ENCODE peak calls at places on chromosomes 11 and 22, in seven cellular contexts. D, T, V, F, M, B and R are unnamed samples. For H3K4me1, the result is how much of the 10 kb centered on the place peaks cover.

GRCh38 chr11:86735462-86736302 is 63.3 kb upstream of the ME3 start:
- DNase-seq in T (no peak), M (no peak), V (no peak), B (no peak), F (no peak), D (no peak), R (peak)

GRCh38 chr11:75582935-75583709 is 21.1 kb downstream of the SERPINH1 start:
- DNase-seq in B (no peak), V (no peak), D (peak), F (no peak), M (peak), T (peak), R (no peak)

GRCh38 chr11:6526411-6527135 is 29.5 kb downstream of the DNHD1 start:
- DNase-seq in M (no peak), D (no peak), B (peak), F (no peak), T (no peak), V (no peak), R (no peak)

GRCh38 chr11:35253237-35253636 is 114.3 kb downstream of the CD44 start:
- DNase-seq in D (no peak), F (no peak), M (no peak), B (no peak), V (no peak), T (no peak), R (no peak)

GRCh38 chr22:46776486-46776826 is 14.0 kb downstream of the TBC1D22A start:
- DNase-seq in D (no peak), B (no peak), V (no peak), T (no peak), M (no peak), F (no peak), R (no peak)

GRCh38 chr11:15885913-15886698 is 470.2 kb downstream of the SOX6 start:
- DNase-seq in F (no peak), M (no peak), D (no peak), B (no peak), V (no peak), T (no peak), R (no peak)

GRCh38 chr11:116078101-116078561 is 573.9 kb upstream of the CADM1 start:
- DNase-seq in B (no peak), F (peak), M (peak), V (no peak), T (peak), D (peak), R (peak)

GRCh38 chr11:7964261-7964660 is 986 bp downstream of the NLRP10 start:
- DNase-seq in F (no peak), T (no peak), D (no peak), M (no peak), B (no peak), V (no peak), R (no peak)

GRCh38 chr11:44899959-44900358 is 50.7 kb downstream of the TP53I11 start:
- DNase-seq in B (peak), V (peak), M (peak), F (peak), D (peak), T (peak), R (no peak)

GRCh38 chr22:29346659-29347058 is 31.2 kb upstream of the RASL10A start:
- DNase-seq in M (no peak), T (no peak), F (no peak), B (no peak), V (no peak), D (no peak), R (no peak)

GRCh38 chr22:50089231-50090140 is at the start of gene MOV10L1:
- DNase-seq in B (no peak), M (peak), F (no peak), D (peak), V (no peak), T (no peak), R (no peak)

GRCh38 chr11:114168691-114169090 is 109.2 kb downstream of the ZBTB16 start:
- DNase-seq in B (no peak), T (no peak), D (no peak), V (no peak), F (no peak), M (no peak), R (no peak)

GRCh38 chr22:38172489-38173155 is 9.0 kb downstream of the PLA2G6 start:
- DNase-seq in B (no peak), F (peak), D (no peak), V (no peak), M (no peak), T (no peak), R (no peak)

GRCh38 chr11:62726156-62727006 is 876 bp downstream of the HNRNPUL2 start:
- DNase-seq in M (no peak), V (no peak), T (peak), B (no peak), F (no peak), D (no peak), R (no peak)

GRCh38 chr22:19638282-19639015 is 75.9 kb upstream of the SEPTIN5 start:
- DNase-seq in D (peak), T (no peak), V (no peak), M (no peak), B (no peak), F (no peak), R (no peak)

GRCh38 chr11:70825893-70826540 is 426.4 kb downstream of the SHANK2 start:
- DNase-seq in V (no peak), D (peak), B (no peak), T (no peak), F (no peak), M (peak), R (no peak)

GRCh38 chr11:9756461-9756860 is 92.6 kb downstream of the SWAP70 start:
- DNase-seq in F (no peak), D (no peak), T (no peak), M (no peak), V (no peak), B (no peak), R (no peak)

GRCh38 chr11:87778341-87778740 is 396.9 kb downstream of the RAB38 start:
- DNase-seq in V (peak), F (no peak), B (no peak), D (no peak), M (no peak), T (no peak), R (no peak)

GRCh38 chr11:1874406-1875092 is 17.1 kb downstream of the PRR33 start:
- DNase-seq in T (no peak), D (peak), V (no peak), F (no peak), M (no peak), B (no peak), R (no peak)

GRCh38 chr22:40270748-40271373 is 75.4 kb upstream of the ADSL start:
- DNase-seq in T (no peak), D (no peak), M (no peak), B (no peak), F (no peak), V (no peak), R (no peak)

GRCh38 chr11:10208045-10208674 is 85.9 kb downstream of the SBF2 start:
- DNase-seq in D (peak), B (peak), V (peak), T (peak), M (peak), F (peak), R (peak)

GRCh38 chr22:39913886-39914285 is 13.0 kb downstream of the GRAP2 start:
- DNase-seq in T (no peak), F (no peak), D (peak), B (no peak), V (no peak), M (no peak), R (no peak)

GRCh38 chr11:35343033-35343598 is 76.2 kb downstream of the SLC1A2 start:
- DNase-seq in F (no peak), V (no peak), D (no peak), B (no peak), T (peak), M (no peak), R (no peak)

GRCh38 chr22:36021649-36022048 is 7.0 kb downstream of the RBFOX2 start:
- DNase-seq in T (no peak), B (no peak), D (no peak), F (no peak), M (no peak), V (no peak), R (no peak)

GRCh38 chr22:33000342-33001280 is 57.6 kb downstream of the SYN3 start:
- DNase-seq in M (peak), T (peak), F (peak), V (no peak), D (peak), B (no peak), R (peak)
- TF ChIP-seq REST in M (no peak), T (no peak), F (no peak), V (no peak), D (no peak), B (no peak), R (no peak)

GRCh38 chr11:67999201-67999629 is 4.7 kb downstream of the UNC93B1 start:
- DNase-seq in D (peak), T (no peak), V (no peak), B (no peak), M (no peak), F (no peak), R (no peak)

GRCh38 chr11:67997460-67997921 is 6.4 kb downstream of the UNC93B1 start:
- DNase-seq in B (no peak), M (peak), F (no peak), T (no peak), V (no peak), D (peak), R (no peak)

GRCh38 chr11:67999704-68000103 is 4.2 kb downstream of the UNC93B1 start:
- DNase-seq in T (no peak), M (no peak), F (no peak), B (no peak), D (peak), V (no peak), R (no peak)

GRCh38 chr11:67996622-67997459 is 7.1 kb downstream of the UNC93B1 start:
- DNase-seq in F (no peak), B (no peak), M (peak), V (peak), D (peak), T (peak), R (no peak)

GRCh38 chr11:67998150-67999045 is 5.5 kb downstream of the UNC93B1 start:
- DNase-seq in F (no peak), B (no peak), T (no peak), M (no peak), D (peak), V (no peak), R (no peak)
- H3K4me1 ChIP-seq in F (under half), B (under half), T (under half), M (under half), D (under half), V (under half), R (under half)

DNA sequence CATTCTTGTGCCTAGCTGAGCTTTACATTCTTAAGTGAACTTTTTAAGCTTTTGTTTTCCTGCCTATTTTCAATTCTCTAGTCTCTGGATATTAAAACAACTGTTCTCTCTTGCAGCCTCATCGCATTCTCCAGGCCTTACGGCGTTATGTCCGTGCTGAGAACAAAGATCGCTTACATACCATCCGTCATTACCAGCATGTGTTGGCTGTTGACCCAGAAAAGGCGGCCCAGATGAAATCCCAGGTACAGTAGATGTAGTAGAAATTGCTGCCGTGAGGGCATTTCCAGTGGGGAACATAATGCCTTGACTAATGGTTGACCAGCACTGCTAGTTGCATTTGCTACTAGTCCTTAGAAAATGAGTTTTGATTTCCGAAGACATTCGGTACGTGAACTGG is 29.7 kb upstream of the ST14 start:
- DNase-seq in F (peak), D (no peak), B (no peak), T (no peak), V (no peak), M (no peak), R (no peak)
- TF ChIP-seq POLR2AphosphoS5 in F (no peak), D (no peak), B (no peak), T (no peak), V (no peak), M (no peak), R (no peak)

DNA sequence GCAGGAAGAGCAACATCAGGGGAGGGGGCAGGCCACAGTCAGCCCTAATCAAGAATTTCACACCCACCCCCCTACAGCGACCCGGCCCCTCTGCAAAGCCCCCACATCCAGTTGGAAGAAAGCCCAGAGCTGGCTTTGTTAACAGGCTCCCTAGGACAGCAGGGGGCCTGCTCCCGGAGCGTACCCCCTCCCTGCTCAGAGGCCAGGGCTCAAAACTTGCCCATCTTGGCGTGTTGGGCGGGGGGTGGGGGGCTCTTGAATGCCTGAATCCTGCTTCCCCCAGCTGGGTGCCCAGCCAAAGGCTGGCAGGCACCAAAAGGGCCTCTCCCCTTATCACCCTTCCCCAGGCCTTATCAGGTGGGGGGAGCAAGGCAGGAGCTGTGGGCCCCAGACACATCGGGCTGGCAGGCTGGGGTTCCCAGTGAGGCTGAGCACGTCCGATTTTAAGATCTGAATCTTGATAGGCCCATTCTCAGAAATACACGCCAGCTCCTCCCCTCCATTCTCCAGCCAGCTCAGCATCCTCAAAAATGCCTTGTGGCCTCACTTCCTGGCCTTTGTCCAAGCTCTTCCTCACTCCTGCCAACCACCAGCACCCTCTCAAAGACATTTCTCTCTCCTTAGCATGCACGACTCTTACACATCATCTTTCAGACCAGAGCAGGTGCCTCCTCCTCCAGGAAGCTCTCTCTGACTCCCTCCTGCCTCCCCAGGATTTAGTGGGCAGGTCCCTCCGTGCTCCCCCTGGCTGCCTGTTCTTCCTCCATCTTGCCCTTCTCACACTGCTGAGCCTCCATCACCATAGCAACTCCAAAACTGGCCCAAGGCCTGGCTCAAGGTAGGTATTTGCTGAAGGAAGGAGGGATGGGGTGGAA is 384.8 kb downstream of the MN1 start:
- DNase-seq in M (peak), F (no peak), V (no peak), B (no peak), D (peak), T (no peak), R (no peak)
- TF ChIP-seq REST in M (no peak), F (no peak), V (no peak), B (no peak), D (no peak), T (no peak), R (no peak)

GRCh38 chr11:121459413-121460041 is 6.8 kb upstream of the SORL1-AS1 start:
- DNase-seq in D (peak), F (peak), V (no peak), T (no peak), M (no peak), B (no peak), R (no peak)

GRCh38 chr11:121460941-121461514 is 8.3 kb upstream of the SORL1-AS1 start:
- DNase-seq in B (no peak), F (peak), V (no peak), M (no peak), T (no peak), D (no peak), R (no peak)

GRCh38 chr11:121456816-121457431 is 4.2 kb upstream of the SORL1-AS1 start:
- DNase-seq in F (no peak), T (no peak), M (no peak), D (no peak), B (no peak), V (no peak), R (no peak)

GRCh38 chr11:121461843-121462242 is 9.1 kb upstream of the SORL1-AS1 start:
- DNase-seq in B (no peak), F (no peak), D (no peak), M (no peak), V (no peak), T (no peak), R (no peak)

GRCh38 chr11:121458551-121458950 is 5.8 kb upstream of the SORL1-AS1 start:
- DNase-seq in F (no peak), T (no peak), M (no peak), D (no peak), V (no peak), B (no peak), R (no peak)
- H3K4me1 ChIP-seq in F (half or more), T (under half), M (half or more), D (under half), V (under half), B (half or more), R (half or more)

GRCh38 chr11:800473-800872 is 2.4 kb upstream of the SLC25A22 start:
- DNase-seq in B (no peak), V (no peak), M (no peak), F (no peak), T (no peak), D (no peak), R (no peak)

GRCh38 chr11:801097-801780 is 3.2 kb upstream of the SLC25A22 start:
- DNase-seq in B (no peak), D (no peak), V (no peak), F (no peak), M (no peak), T (no peak), R (no peak)

GRCh38 chr11:803467-803742 is 1.6 kb downstream of the PIDD1 start:
- DNase-seq in D (no peak), M (no peak), T (no peak), F (no peak), B (no peak), V (no peak), R (no peak)

GRCh38 chr11:802693-803466 is 2.2 kb downstream of the PIDD1 start:
- DNase-seq in T (no peak), F (no peak), D (no peak), B (no peak), M (no peak), V (no peak), R (no peak)

DNA sequence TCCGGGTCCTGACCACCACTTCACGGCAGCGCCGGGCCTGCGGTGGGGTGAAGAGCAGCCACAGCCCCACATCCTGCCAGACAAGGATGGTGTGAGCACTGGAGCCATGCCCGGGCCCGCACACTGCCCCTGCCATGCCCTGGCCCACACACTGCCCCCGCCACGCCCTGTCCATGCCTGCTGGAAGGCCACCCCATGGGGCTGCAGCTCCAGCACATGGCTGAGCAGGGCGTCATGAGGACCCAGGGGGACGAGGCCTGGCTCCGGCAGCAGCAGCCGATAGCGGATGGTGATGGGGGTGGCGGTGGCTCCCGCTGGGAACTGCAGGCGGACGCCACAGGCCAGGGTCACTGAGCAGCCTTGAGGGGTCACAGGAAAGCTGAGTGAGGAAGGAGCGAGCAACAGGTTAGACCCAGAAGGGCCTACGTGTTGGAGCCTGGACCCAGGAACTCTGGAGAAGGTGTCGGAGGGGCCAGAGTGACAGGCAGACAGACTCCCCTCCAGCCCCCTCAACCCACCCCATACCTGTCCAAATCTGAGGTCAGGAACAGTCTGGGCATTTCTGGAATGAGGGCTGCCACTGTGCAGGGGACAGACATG is 2.9 kb downstream of the PIDD1 start:
- DNase-seq in F (no peak), V (no peak), D (no peak), T (no peak), B (no peak), M (no peak), R (no peak)
- TF ChIP-seq POLR2AphosphoS5 in F (no peak), V (no peak), D (no peak), T (no peak), B (no peak), M (no peak), R (no peak)